ENCODE peak calls at places on chromosomes 16 and 17, in six cellular contexts. V is IMR-90, E is mesendoderm, K is H1, X is trophoblast cell, B is mesenchymal stem cell. H is an unnamed sample.

GRCh38 chr17:64357191-64357981 is 33.3 kb downstream of the PECAM1 start:
- DNase-seq in V (peak; percentile 94), E (peak; percentile 36), K (no peak), X (peak; percentile 17), B (peak; percentile 91), H (no peak)

GRCh38 chr17:77793146-77793887 is 165.2 kb upstream of the TNRC6C start:
- DNase-seq in V (no peak), E (no peak), K (no peak), X (no peak), B (no peak), H (no peak)

GRCh38 chr16:31700530-31701388 is 172.8 kb upstream of the ZNF267 start:
- DNase-seq in V (peak; percentile 49), E (peak; percentile 90), K (no peak), X (peak; percentile 55), B (peak; percentile 80), H (peak; percentile 62)

GRCh38 chr17:49382556-49382955 is 20.5 kb upstream of the ZNF652 start:
- DNase-seq in V (no peak), E (no peak), K (no peak), X (no peak), B (no peak), H (no peak)

GRCh38 chr17:17837966-17838962 is 1.5 kb upstream of the SREBF1 start:
- DNase-seq in V (peak; percentile 24), E (peak; percentile 96), K (no peak), X (peak; percentile 70), B (peak; percentile 81), H (no peak)

GRCh38 chr16:1792836-1793577 is 498 bp downstream of the IGFALS start:
- DNase-seq in V (no peak), E (no peak), K (no peak), X (no peak), B (no peak), H (no peak)

GRCh38 chr17:57874434-57875108 is 24.7 kb upstream of the MRPS23 start:
- DNase-seq in V (peak; percentile 95), E (peak; percentile 98), K (peak; percentile 64), X (no peak), B (peak; percentile 97), H (peak; percentile 78)

GRCh38 chr16:79805621-79806020 is 205.1 kb upstream of the MAF start:
- DNase-seq in V (no peak), E (peak; percentile 76), K (no peak), X (no peak), B (no peak), H (peak; percentile 6)

GRCh38 chr16:79062336-79062735 is 538.2 kb downstream of the MAF start:
- DNase-seq in V (no peak), E (peak; percentile 53), K (no peak), X (no peak), B (no peak), H (no peak)

GRCh38 chr17:6713918-6714271 is 726 bp upstream of the SLC13A5 start:
- DNase-seq in V (no peak), E (peak; percentile 16), K (no peak), X (no peak), B (no peak), H (peak; percentile 27)

GRCh38 chr17:6712058-6712853 is 913 bp downstream of the SLC13A5 start:
- DNase-seq in V (no peak), E (peak; percentile 91), K (peak; percentile 44), X (peak; percentile 29), B (no peak), H (peak; percentile 36)

GRCh38 chr17:6711681-6712057 is 1.5 kb downstream of the SLC13A5 start:
- DNase-seq in V (no peak), E (no peak), K (no peak), X (no peak), B (no peak), H (no peak)

GRCh38 chr17:6713130-6713917 is at the start of gene SLC13A5:
- DNase-seq in V (no peak), E (peak; percentile 89), K (peak; percentile 38), X (peak; percentile 6), B (peak; percentile 27), H (peak; percentile 56)

GRCh38 chr17:6712854-6713129 is 377 bp downstream of the SLC13A5 start:
- DNase-seq in V (no peak), E (no peak), K (no peak), X (no peak), B (no peak), H (no peak)
- H3K4me3 ChIP-seq in V (no peak overlapping the region), E (no peak overlapping the region), K (peak overlapping the region; percentile 68), X (peak overlapping the region; percentile 11), B (no peak overlapping the region), H (peak overlapping the region; percentile 37)

DNA sequence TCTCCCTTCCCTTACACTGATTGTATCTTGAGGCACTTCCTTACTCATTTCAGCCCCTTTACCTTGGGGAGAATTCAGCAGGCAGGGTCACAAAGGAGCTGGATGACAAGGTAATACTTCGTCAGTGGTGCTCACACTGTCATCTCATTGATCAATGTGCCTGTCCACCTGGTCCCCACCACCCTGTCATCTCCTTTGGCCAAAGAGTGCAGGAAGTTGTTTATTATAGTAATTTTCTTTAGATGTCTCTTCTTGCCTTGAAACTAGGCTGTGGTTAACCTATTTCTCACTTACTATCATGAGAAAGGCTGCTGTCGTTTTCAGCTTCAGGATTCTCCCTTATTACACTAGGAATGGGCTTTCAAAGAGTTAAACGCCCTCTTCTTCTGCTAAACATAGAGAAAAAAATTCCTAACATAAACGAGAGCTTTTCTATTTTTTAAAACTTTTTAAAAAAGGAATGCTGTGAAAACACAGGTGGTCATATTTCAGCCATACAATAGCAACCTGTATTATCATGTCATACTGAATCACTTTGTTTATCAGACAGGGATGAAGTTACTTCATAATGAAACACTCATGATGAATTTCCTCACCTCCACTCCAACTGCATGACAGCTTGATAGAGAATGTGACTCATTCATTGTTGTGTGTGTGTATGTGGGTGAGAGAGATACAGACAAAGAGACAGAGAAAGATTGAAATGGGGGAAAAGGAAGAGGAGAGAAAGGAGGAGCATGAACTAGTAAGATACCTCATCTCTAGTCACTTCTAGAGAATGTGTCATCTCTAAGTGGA is 108.8 kb downstream of the SYCE1L start:
- DNase-seq in V (peak; percentile 50), E (peak; percentile 11), K (no peak), X (peak; percentile 74), B (peak; percentile 53), H (no peak)
- H3K4me2 ChIP-seq in V (no peak overlapping the region), E (no peak overlapping the region), K (no peak overlapping the region), X (no peak overlapping the region), B (no peak overlapping the region), H (no peak overlapping the region)

GRCh38 chr17:44543905-44544523 is 13.3 kb upstream of the FZD2 start:
- DNase-seq in V (no peak), E (no peak), K (no peak), X (no peak), B (no peak), H (no peak)

GRCh38 chr17:44541884-44542581 is 15.3 kb upstream of the FZD2 start:
- DNase-seq in V (no peak), E (peak; percentile 79), K (no peak), X (no peak), B (no peak), H (no peak)

GRCh38 chr17:44546711-44547606 is 10.3 kb upstream of the FZD2 start:
- DNase-seq in V (peak; percentile 73), E (no peak), K (no peak), X (peak; percentile 29), B (peak; percentile 75), H (no peak)

GRCh38 chr17:44540246-44541084 is 16.8 kb upstream of the FZD2 start:
- DNase-seq in V (no peak), E (peak; percentile 96), K (no peak), X (no peak), B (no peak), H (no peak)

DNA sequence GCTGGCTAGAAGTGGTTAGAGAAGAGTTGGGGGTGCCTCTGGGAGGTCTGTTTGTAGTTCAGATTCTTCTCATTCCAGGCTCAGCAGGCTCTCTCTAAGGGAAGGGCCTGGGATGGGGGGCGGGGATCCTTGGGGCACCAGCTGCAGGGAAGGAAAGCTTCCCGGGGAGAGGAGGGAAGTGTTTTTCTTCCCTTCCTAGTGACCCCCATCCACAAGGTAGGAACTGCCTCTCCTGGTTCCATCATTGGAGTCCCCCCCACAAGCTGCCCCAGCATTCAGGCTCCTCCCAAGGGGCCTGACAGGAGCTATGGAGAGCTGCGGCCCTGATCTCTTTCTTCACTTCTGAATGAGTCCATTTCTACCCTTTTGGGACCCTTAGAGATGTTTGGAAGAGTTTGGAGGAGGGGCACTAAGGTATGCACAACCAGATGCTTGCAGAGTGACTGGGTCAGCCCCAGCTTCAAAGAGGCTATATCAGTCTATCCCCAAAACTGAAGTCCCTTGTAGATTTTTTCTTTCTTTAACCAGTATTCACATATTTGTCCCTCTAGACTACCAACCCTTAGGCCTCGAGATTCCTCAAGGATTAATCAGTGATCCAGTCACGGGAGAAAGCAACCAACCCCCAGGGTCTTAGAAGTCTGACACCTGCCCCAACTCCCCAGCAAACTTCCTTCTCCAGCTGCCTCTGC is 13.9 kb upstream of the FZD2 start:
- DNase-seq in V (peak; percentile 96), E (peak; percentile 99), K (peak; percentile 87), X (peak; percentile 97), B (peak; percentile 94), H (peak; percentile 82)
- H3K4ac ChIP-seq in V (peak overlapping the region; percentile 100), E (peak overlapping the region; percentile 59), K (no peak overlapping the region), X (peak overlapping the region; percentile 11), B (peak overlapping the region; percentile 92), H (no peak overlapping the region)

GRCh38 chr16:727291-727977 is 528 bp downstream of the HAGHL start:
- DNase-seq in V (no peak), E (no peak), K (no peak), X (no peak), B (no peak), H (no peak)
- H3K4me3 ChIP-seq in V (peak overlapping the region; percentile 62), E (peak overlapping the region; percentile 13), K (peak overlapping the region; percentile 83), X (peak overlapping the region; percentile 65), B (peak overlapping the region; percentile 82), H (peak overlapping the region; percentile 45)